ENCODE peak calls at places on chromosomes 2 and 18, in four cellular contexts. One of them, this sample, is unnamed.

GRCh38 chr2:98383166-98383565 is 36.9 kb downstream of the CNGA3 start:
- DNase-seq in retinal pigment epithelial cell: no peak
- DNase-seq in bronchial epithelial cell: no peak
- DNase-seq in cardiac muscle cell: no peak
- DNase-seq in this sample: no peak

GRCh38 chr2:240429341-240429871 is 6.1 kb upstream of the GPC1 start:
- DNase-seq in retinal pigment epithelial cell: no peak
- DNase-seq in bronchial epithelial cell: no peak
- DNase-seq in cardiac muscle cell: no peak
- DNase-seq in this sample: no peak

GRCh38 chr2:23327897-23328296 is 57.1 kb upstream of the KLHL29 start:
- DNase-seq in retinal pigment epithelial cell: no peak
- DNase-seq in bronchial epithelial cell: no peak
- DNase-seq in cardiac muscle cell: no peak
- DNase-seq in this sample: no peak

GRCh38 chr2:31083204-31083993 is 54.8 kb downstream of the GALNT14 start:
- DNase-seq in retinal pigment epithelial cell: no peak
- DNase-seq in bronchial epithelial cell: no peak
- DNase-seq in cardiac muscle cell: no peak
- DNase-seq in this sample: peak

GRCh38 chr2:139969301-139969700 is 1189.1 kb upstream of the NXPH2 start:
- DNase-seq in retinal pigment epithelial cell: no peak
- DNase-seq in bronchial epithelial cell: no peak
- DNase-seq in cardiac muscle cell: no peak
- DNase-seq in this sample: no peak

GRCh38 chr2:166375736-166376487 is at the start of gene SCN9A:
- DNase-seq in retinal pigment epithelial cell: no peak
- DNase-seq in bronchial epithelial cell: peak
- DNase-seq in cardiac muscle cell: peak
- DNase-seq in this sample: no peak

GRCh38 chr2:41598161-41598894 is 449.5 kb upstream of the PKDCC start:
- DNase-seq in retinal pigment epithelial cell: peak
- DNase-seq in bronchial epithelial cell: no peak
- DNase-seq in cardiac muscle cell: peak
- DNase-seq in this sample: no peak

GRCh38 chr18:48409591-48410094 is 460 bp upstream of the ZBTB7C start:
- DNase-seq in retinal pigment epithelial cell: no peak
- DNase-seq in bronchial epithelial cell: no peak
- DNase-seq in cardiac muscle cell: no peak
- DNase-seq in this sample: no peak

GRCh38 chr2:139122711-139123158 is 342.5 kb upstream of the NXPH2 start:
- DNase-seq in retinal pigment epithelial cell: peak
- DNase-seq in bronchial epithelial cell: peak
- DNase-seq in cardiac muscle cell: peak
- DNase-seq in this sample: peak

GRCh38 chr2:73284296-73285161 is at the start of gene FBXO41:
- DNase-seq in retinal pigment epithelial cell: no peak
- DNase-seq in bronchial epithelial cell: no peak
- DNase-seq in cardiac muscle cell: peak
- DNase-seq in this sample: no peak

GRCh38 chr18:75139226-75139911 is 69.6 kb downstream of the PTGR3 start:
- DNase-seq in retinal pigment epithelial cell: no peak
- DNase-seq in bronchial epithelial cell: no peak
- DNase-seq in cardiac muscle cell: no peak
- DNase-seq in this sample: no peak

GRCh38 chr18:6610436-6610835 is 119.1 kb upstream of the ARHGAP28 start:
- DNase-seq in retinal pigment epithelial cell: no peak
- DNase-seq in bronchial epithelial cell: no peak
- DNase-seq in cardiac muscle cell: no peak
- DNase-seq in this sample: no peak

GRCh38 chr2:191029280-191029908 is 15.4 kb upstream of the STAT1 start:
- DNase-seq in retinal pigment epithelial cell: no peak
- DNase-seq in bronchial epithelial cell: no peak
- DNase-seq in cardiac muscle cell: no peak
- DNase-seq in this sample: no peak
- H3K4me3 ChIP-seq in retinal pigment epithelial cell: no peak
- H3K4me3 ChIP-seq in bronchial epithelial cell: no peak
- H3K4me3 ChIP-seq in cardiac muscle cell: no peak
- H3K4me3 ChIP-seq in this sample: no peak

GRCh38 chr2:186588940-186589732 is 720 bp upstream of the ITGAV start:
- DNase-seq in retinal pigment epithelial cell: no peak
- DNase-seq in bronchial epithelial cell: peak
- DNase-seq in cardiac muscle cell: no peak
- DNase-seq in this sample: no peak

GRCh38 chr2:186588421-186588820 is 1.4 kb upstream of the ITGAV start:
- DNase-seq in retinal pigment epithelial cell: no peak
- DNase-seq in bronchial epithelial cell: no peak
- DNase-seq in cardiac muscle cell: no peak
- DNase-seq in this sample: no peak

GRCh38 chr2:186590538-186591441 is 934 bp downstream of the ITGAV start:
- DNase-seq in retinal pigment epithelial cell: no peak
- DNase-seq in bronchial epithelial cell: peak
- DNase-seq in cardiac muscle cell: peak
- DNase-seq in this sample: no peak

GRCh38 chr2:186592137-186592875 is 2.5 kb downstream of the ITGAV start:
- DNase-seq in retinal pigment epithelial cell: no peak
- DNase-seq in bronchial epithelial cell: peak
- DNase-seq in cardiac muscle cell: no peak
- DNase-seq in this sample: no peak

DNA sequence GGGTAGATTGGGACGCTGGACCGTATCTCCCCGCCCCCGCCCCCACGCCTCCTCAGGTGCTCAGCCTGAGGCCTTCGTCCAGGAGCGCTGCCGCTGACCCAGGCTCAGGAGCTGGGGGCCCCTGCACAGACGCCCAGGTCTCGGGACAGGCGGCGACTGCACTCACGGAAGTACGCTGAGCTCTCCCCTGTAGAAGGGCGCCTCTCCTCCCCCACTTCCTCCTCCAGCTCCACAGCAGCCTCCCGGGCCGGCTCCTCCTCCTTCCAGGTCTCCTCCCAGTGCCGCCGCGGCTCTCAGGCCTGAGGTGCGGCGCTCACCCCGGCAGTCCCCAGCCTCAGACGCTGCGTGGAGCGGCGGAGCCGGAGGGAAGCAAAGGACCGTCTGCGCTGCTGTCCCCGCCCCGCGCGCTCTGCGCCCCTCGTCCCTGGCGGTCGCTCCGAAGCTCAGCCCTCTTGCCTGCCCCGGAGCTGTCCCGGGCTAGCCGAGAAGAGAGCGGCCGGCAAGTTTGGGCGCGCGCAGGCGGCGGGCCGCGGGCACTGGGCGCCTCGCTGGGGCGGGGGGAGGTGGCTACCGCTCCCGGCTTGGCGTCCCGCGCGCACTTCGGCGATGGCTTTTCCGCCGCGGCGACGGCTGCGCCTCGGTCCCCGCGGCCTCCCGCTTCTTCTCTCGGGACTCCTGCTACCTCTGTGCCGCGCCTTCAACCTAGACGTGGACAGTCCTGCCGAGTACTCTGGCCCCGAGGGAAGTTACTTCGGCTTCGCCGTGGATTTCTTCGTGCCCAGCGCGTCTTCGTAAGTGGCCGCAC is at the start of gene ITGAV:
- DNase-seq in retinal pigment epithelial cell: peak
- DNase-seq in bronchial epithelial cell: peak
- DNase-seq in cardiac muscle cell: peak
- DNase-seq in this sample: no peak
- TF ChIP-seq CTCF in retinal pigment epithelial cell: no peak
- TF ChIP-seq CTCF in bronchial epithelial cell: no peak
- TF ChIP-seq CTCF in cardiac muscle cell: no peak
- TF ChIP-seq CTCF in this sample: no peak

DNA sequence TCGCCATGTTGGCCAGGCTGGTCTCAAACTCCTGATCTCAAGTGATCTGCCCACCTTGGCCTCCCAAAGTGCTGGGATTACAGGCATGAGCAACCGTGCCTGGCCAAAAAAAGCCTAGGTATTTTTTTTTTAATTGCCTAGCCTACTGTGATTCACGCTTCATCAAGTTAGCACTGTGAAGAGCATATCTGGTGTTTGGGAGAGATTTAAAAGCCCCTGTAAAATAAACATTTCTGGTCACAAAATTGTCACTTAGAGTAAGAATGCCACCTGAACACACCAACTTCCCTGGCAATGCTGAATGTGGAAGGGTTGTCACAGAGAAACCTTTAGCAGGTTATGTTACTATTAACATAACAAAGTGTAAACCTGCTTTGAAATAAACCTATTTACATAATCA is 39.7 kb upstream of the CHAC2 start:
- DNase-seq in retinal pigment epithelial cell: no peak
- DNase-seq in bronchial epithelial cell: no peak
- DNase-seq in cardiac muscle cell: no peak
- DNase-seq in this sample: no peak
- H3K4me3 ChIP-seq in retinal pigment epithelial cell: no peak
- H3K4me3 ChIP-seq in bronchial epithelial cell: no peak
- H3K4me3 ChIP-seq in cardiac muscle cell: no peak
- H3K4me3 ChIP-seq in this sample: no peak

DNA sequence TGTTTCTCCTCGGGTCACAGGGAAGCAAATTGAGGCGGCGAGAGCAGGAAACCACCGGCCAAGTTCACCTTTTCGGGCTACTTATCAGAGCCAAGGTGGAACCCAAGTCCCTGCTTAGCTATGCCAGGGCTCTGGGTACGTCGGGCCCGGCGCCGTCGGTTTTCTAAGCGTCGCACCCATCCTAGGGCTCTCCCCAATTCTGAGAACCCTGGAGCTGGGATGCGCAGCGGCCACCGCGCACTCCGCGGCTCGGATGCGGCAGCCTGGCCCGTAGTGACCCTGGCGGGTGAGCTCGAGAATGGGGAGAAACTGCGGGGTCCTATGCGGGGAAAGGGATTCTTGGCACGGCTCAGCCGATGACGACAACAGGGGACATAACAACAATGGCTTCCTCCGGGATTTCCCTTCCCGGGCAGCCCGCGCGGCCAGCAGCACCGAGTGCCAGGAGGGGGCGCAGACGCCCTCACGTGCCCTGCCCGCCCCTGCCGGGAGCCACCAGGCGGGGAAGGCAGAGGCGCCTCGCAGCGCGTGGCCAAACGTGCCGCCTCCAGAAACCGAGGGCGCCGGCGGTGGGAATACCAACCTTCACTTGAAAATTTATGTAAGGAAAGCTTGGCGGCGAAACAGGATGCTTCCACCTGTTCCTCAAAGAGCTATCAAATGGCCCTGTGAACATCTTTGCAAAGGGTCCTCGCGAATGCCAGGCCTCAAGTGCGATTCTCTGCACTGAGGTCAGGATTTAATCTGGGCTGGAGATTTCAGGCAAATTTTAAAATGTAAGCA is 2.1 kb upstream of the SLC30A3 start:
- DNase-seq in retinal pigment epithelial cell: no peak
- DNase-seq in bronchial epithelial cell: no peak
- DNase-seq in cardiac muscle cell: peak
- DNase-seq in this sample: no peak
- TF ChIP-seq CTCF in retinal pigment epithelial cell: peak
- TF ChIP-seq CTCF in bronchial epithelial cell: peak
- TF ChIP-seq CTCF in cardiac muscle cell: peak
- TF ChIP-seq CTCF in this sample: peak

GRCh38 chr2:84889332-84889731 is 8.4 kb upstream of the TRABD2A start:
- DNase-seq in retinal pigment epithelial cell: no peak
- DNase-seq in bronchial epithelial cell: no peak
- DNase-seq in cardiac muscle cell: no peak
- DNase-seq in this sample: no peak

GRCh38 chr2:84885111-84885510 is 4.2 kb upstream of the TRABD2A start:
- DNase-seq in retinal pigment epithelial cell: no peak
- DNase-seq in bronchial epithelial cell: no peak
- DNase-seq in cardiac muscle cell: no peak
- DNase-seq in this sample: no peak

GRCh38 chr2:84891355-84892010 is 10.6 kb upstream of the TRABD2A start:
- DNase-seq in retinal pigment epithelial cell: no peak
- DNase-seq in bronchial epithelial cell: no peak
- DNase-seq in cardiac muscle cell: no peak
- DNase-seq in this sample: no peak

GRCh38 chr2:84886791-84887190 is 5.9 kb upstream of the TRABD2A start:
- DNase-seq in retinal pigment epithelial cell: no peak
- DNase-seq in bronchial epithelial cell: no peak
- DNase-seq in cardiac muscle cell: no peak
- DNase-seq in this sample: no peak

GRCh38 chr2:84888401-84889276 is 7.8 kb upstream of the TRABD2A start:
- DNase-seq in retinal pigment epithelial cell: no peak
- DNase-seq in bronchial epithelial cell: peak
- DNase-seq in cardiac muscle cell: peak
- DNase-seq in this sample: no peak
- H3K4me3 ChIP-seq in retinal pigment epithelial cell: no peak
- H3K4me3 ChIP-seq in bronchial epithelial cell: no peak
- H3K4me3 ChIP-seq in cardiac muscle cell: no peak
- H3K4me3 ChIP-seq in this sample: peak

GRCh38 chr2:182763311-182763912 is 47.4 kb downstream of the DNAJC10 start:
- DNase-seq in retinal pigment epithelial cell: no peak
- DNase-seq in bronchial epithelial cell: peak
- DNase-seq in cardiac muscle cell: peak
- DNase-seq in this sample: no peak
- TF ChIP-seq CTCF in retinal pigment epithelial cell: peak
- TF ChIP-seq CTCF in bronchial epithelial cell: peak
- TF ChIP-seq CTCF in cardiac muscle cell: peak
- TF ChIP-seq CTCF in this sample: peak